ENCODE peak calls at places on chromosome X, in nine cellular contexts. F is H9, G is endodermal cell, O is heart left ventricle, V is uterus, H is upper lobe of left lung, T is prostate gland, A is right lobe of liver, N is iPS DF 6.9. J is an unnamed sample. For H3K9me3, the result is how much of the 10 kb centered on the place peaks cover.

GRCh38 chrX:39907964-39908616 is 189.7 kb downstream of the BCOR start:
- DNase-seq in F (peak), G (peak), O (peak), V (peak), H (peak), T (peak), A (peak), N (no peak), J (no peak)

GRCh38 chrX:6325437-6325836 is 96.8 kb upstream of the NLGN4X start:
- DNase-seq in F (peak), G (peak), O (no peak), V (no peak), H (no peak), T (no peak), A (no peak), N (no peak), J (no peak)

GRCh38 chrX:70508296-70508911 is 63.8 kb downstream of the DLG3 start:
- DNase-seq in F (peak), G (peak), O (no peak), V (no peak), H (no peak), T (no peak), A (no peak), N (no peak), J (no peak)

GRCh38 chrX:38558681-38559080 is 2.7 kb upstream of the TSPAN7 start:
- DNase-seq in F (no peak), G (no peak), O (no peak), V (no peak), H (no peak), T (no peak), A (no peak), N (no peak), J (no peak)

GRCh38 chrX:43717161-43717560 is 61.1 kb downstream of the MAOA start:
- DNase-seq in F (no peak), G (no peak), O (no peak), V (no peak), H (no peak), T (no peak), A (no peak), N (no peak), J (no peak)

GRCh38 chrX:41889317-41890025 is 33.9 kb downstream of the CASK start:
- DNase-seq in F (no peak), G (no peak), O (no peak), V (no peak), H (no peak), T (no peak), A (no peak), N (no peak), J (no peak)

GRCh38 chrX:79259073-79259689 is 108.0 kb downstream of the ITM2A start:
- DNase-seq in F (no peak), G (no peak), O (peak), V (no peak), H (no peak), T (no peak), A (no peak), N (no peak), J (no peak)

GRCh38 chrX:28549839-28550238 is 37.4 kb upstream of the IL1RAPL1 start:
- DNase-seq in F (peak), G (no peak), O (no peak), V (no peak), H (no peak), T (no peak), A (no peak), N (no peak), J (no peak)

GRCh38 chrX:11461181-11462001 is 168.2 kb downstream of the AMELX start:
- DNase-seq in F (no peak), G (no peak), O (no peak), V (no peak), H (no peak), T (no peak), A (no peak), N (no peak), J (no peak)

GRCh38 chrX:24646745-24647182 is 383 bp downstream of the PCYT1B start:
- DNase-seq in F (peak), G (no peak), O (no peak), V (no peak), H (no peak), T (no peak), A (no peak), N (peak), J (no peak)

GRCh38 chrX:117743469-117744251 is 372.9 kb downstream of the KLHL13 start:
- DNase-seq in F (peak), G (peak), O (no peak), V (no peak), H (no peak), T (peak), A (peak), N (peak), J (no peak)

GRCh38 chrX:108165349-108166111 is 74.0 kb downstream of the ATG4A start:
- DNase-seq in F (peak), G (peak), O (no peak), V (peak), H (no peak), T (no peak), A (no peak), N (no peak), J (no peak)

GRCh38 chrX:38256019-38256418 is 35.3 kb upstream of the SRPX start:
- DNase-seq in F (no peak), G (no peak), O (no peak), V (no peak), H (peak), T (no peak), A (no peak), N (no peak), J (no peak)

GRCh38 chrX:29561417-29561816 is 653.9 kb upstream of the MAGEB2 start:
- DNase-seq in F (no peak), G (no peak), O (no peak), V (no peak), H (no peak), T (no peak), A (peak), N (no peak), J (no peak)

GRCh38 chrX:17030092-17030491 is 83.6 kb downstream of the REPS2 start:
- DNase-seq in F (no peak), G (no peak), O (no peak), V (no peak), H (no peak), T (no peak), A (no peak), N (no peak), J (no peak)

GRCh38 chrX:68261060-68261672 is 172.1 kb downstream of the OPHN1 start:
- DNase-seq in F (no peak), G (no peak), O (no peak), V (no peak), H (no peak), T (no peak), A (no peak), N (no peak), J (no peak)

GRCh38 chrX:104789784-104790183 is 223.8 kb downstream of the IL1RAPL2 start:
- DNase-seq in F (no peak), G (no peak), O (no peak), V (no peak), H (no peak), T (no peak), A (no peak), N (no peak), J (no peak)

GRCh38 chrX:97215166-97215565 is 331.5 kb downstream of the RPA4 start:
- DNase-seq in F (no peak), G (no peak), O (no peak), V (no peak), H (no peak), T (no peak), A (no peak), N (no peak), J (no peak)

GRCh38 chrX:103919336-103919682 is 43.1 kb upstream of the TMSB15B start:
- DNase-seq in F (no peak), G (no peak), O (no peak), V (no peak), H (no peak), T (no peak), A (no peak), N (no peak), J (no peak)

GRCh38 chrX:51891821-51892551 is 1.4 kb upstream of the MAGED1 start:
- DNase-seq in F (no peak), G (peak), O (peak), V (peak), H (no peak), T (no peak), A (no peak), N (no peak), J (no peak)

GRCh38 chrX:150958177-150958576 is 25.0 kb upstream of the HMGB3 start:
- DNase-seq in F (no peak), G (no peak), O (no peak), V (no peak), H (no peak), T (no peak), A (no peak), N (no peak), J (no peak)

GRCh38 chrX:20026278-20026677 is 35.4 kb upstream of the BCLAF3 start:
- DNase-seq in F (no peak), G (no peak), O (no peak), V (no peak), H (no peak), T (no peak), A (no peak), N (no peak), J (no peak)

GRCh38 chrX:31007347-31007746 is 64.5 kb downstream of the FTHL17 start:
- DNase-seq in F (no peak), G (no peak), O (no peak), V (no peak), H (no peak), T (no peak), A (no peak), N (no peak), J (no peak)

GRCh38 chrX:104854790-104855340 is 288.9 kb downstream of the IL1RAPL2 start:
- DNase-seq in F (no peak), G (no peak), O (no peak), V (no peak), H (no peak), T (no peak), A (no peak), N (no peak), J (no peak)

GRCh38 chrX:26851981-26852380 is 611.2 kb downstream of the PPP4R3C start:
- DNase-seq in F (no peak), G (no peak), O (no peak), V (no peak), H (no peak), T (no peak), A (no peak), N (no peak), J (no peak)

GRCh38 chrX:110412971-110413726 is 54.5 kb downstream of the RTL9 start:
- DNase-seq in F (peak), G (peak), O (peak), V (peak), H (no peak), T (peak), A (peak), N (peak), J (peak)

GRCh38 chrX:97267376-97267775 is 383.7 kb downstream of the RPA4 start:
- DNase-seq in F (no peak), G (no peak), O (no peak), V (no peak), H (no peak), T (no peak), A (no peak), N (no peak), J (no peak)

GRCh38 chrX:153582896-153583295 is 16.0 kb downstream of the CCNQ start:
- DNase-seq in F (no peak), G (no peak), O (peak), V (no peak), H (no peak), T (peak), A (no peak), N (no peak), J (peak)

GRCh38 chrX:129667412-129667811 is 12.7 kb upstream of the APLN start:
- DNase-seq in F (no peak), G (no peak), O (no peak), V (no peak), H (no peak), T (no peak), A (no peak), N (no peak), J (no peak)

GRCh38 chrX:68945603-68946228 is 116.9 kb downstream of the EFNB1 start:
- DNase-seq in F (peak), G (peak), O (no peak), V (no peak), H (no peak), T (no peak), A (no peak), N (no peak), J (no peak)

GRCh38 chrX:24276011-24276410 is 37.9 kb downstream of the SUPT20HL2 start:
- DNase-seq in F (no peak), G (no peak), O (no peak), V (no peak), H (no peak), T (no peak), A (no peak), N (no peak), J (no peak)

GRCh38 chrX:115562492-115562872 is 1.5 kb downstream of the PLS3 start:
- DNase-seq in F (peak), G (no peak), O (peak), V (no peak), H (no peak), T (no peak), A (no peak), N (no peak), J (no peak)

GRCh38 chrX:40402771-40403533 is 177.8 kb upstream of the ATP6AP2 start:
- DNase-seq in F (no peak), G (peak), O (no peak), V (peak), H (no peak), T (peak), A (no peak), N (no peak), J (no peak)

DNA sequence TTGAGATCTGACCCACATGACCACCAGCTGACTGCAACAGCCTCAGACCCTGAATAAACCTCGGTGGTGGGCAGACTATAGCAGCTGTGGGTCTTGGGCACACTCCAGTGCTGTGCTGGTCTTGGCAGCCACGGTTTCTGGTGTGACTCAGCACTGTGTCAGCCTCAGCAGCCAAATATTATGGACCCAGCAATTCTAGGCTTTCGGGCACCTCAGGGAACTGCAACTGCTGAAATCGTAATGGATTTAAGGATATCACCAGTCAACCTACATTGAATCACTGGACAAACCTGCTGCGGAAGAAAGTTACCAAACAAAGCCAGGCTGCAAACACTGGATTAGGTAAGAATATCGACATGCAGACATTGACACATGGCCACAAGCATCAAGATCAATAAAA is 10.5 kb upstream of the UBE2NL start:
- DNase-seq in F (no peak), G (no peak), O (no peak), V (no peak), H (no peak), T (no peak), A (no peak), N (no peak), J (no peak)
- H3K9me3 ChIP-seq in F (under half), G (under half), O (under half), V (under half), H (under half), T (under half), A (under half), N (under half), J (under half)

GRCh38 chrX:13149702-13150101 is 105.3 kb upstream of the FAM9C start:
- DNase-seq in F (no peak), G (no peak), O (no peak), V (no peak), H (no peak), T (no peak), A (no peak), N (no peak), J (no peak)
- H3K9me3 ChIP-seq in F (under half), G (under half), O (under half), V (under half), H (under half), T (under half), A (under half), N (under half), J (under half)

GRCh38 chrX:66680451-66680850 is 41.6 kb upstream of the EDA2R start:
- DNase-seq in F (no peak), G (no peak), O (no peak), V (no peak), H (no peak), T (no peak), A (no peak), N (no peak), J (no peak)
- H3K9me3 ChIP-seq in F (under half), G (under half), O (under half), V (under half), H (under half), T (under half), A (under half), N (under half), J (under half)

GRCh38 chrX:56089376-56089775 is 142.8 kb upstream of the KLF8 start:
- DNase-seq in F (no peak), G (no peak), O (no peak), V (no peak), H (no peak), T (no peak), A (no peak), N (no peak), J (no peak)
- H3K9me3 ChIP-seq in F (under half), G (under half), O (under half), V (under half), H (under half), T (under half), A (under half), N (under half), J (under half)

GRCh38 chrX:15483897-15484296 is 9.2 kb downstream of the PIR start:
- DNase-seq in F (no peak), G (no peak), O (no peak), V (no peak), H (no peak), T (no peak), A (no peak), N (no peak), J (no peak)
- H3K9me3 ChIP-seq in F (under half), G (under half), O (under half), V (under half), H (under half), T (under half), A (under half), N (under half), J (under half)